ENCODE peak calls at places on chromosomes 11 and 22, in eight cellular contexts. A is left ventricle myocardium inferior, I is GM12865, W is B cell, H is endothelial cell, R is AG09319, D is esophagus squamous epithelium, V is omental fat pad. Q is an unnamed sample.

GRCh38 chr11:65920035-65920802 is 993 bp downstream of the DRAP1 start:
- DNase-seq in H (no peak), I (no peak), D (no peak), A (peak), V (no peak), W (no peak), R (no peak), Q (no peak)

GRCh38 chr11:59865031-59865430 is 1.3 kb downstream of the TCN1 start:
- DNase-seq in H (no peak), A (no peak), R (no peak), W (no peak), D (no peak), I (no peak), V (no peak), Q (no peak)

GRCh38 chr11:17399236-17399635 is 10.8 kb upstream of the KCNJ11 start:
- DNase-seq in I (no peak), D (no peak), R (no peak), V (no peak), H (no peak), W (peak), A (no peak), Q (no peak)

GRCh38 chr11:115257286-115258077 is 246.7 kb downstream of the CADM1 start:
- DNase-seq in I (no peak), R (no peak), V (no peak), D (no peak), W (no peak), A (no peak), H (no peak), Q (no peak)

GRCh38 chr11:9274499-9275228 is 9.5 kb upstream of the DENND5A start:
- DNase-seq in I (no peak), H (no peak), D (no peak), R (no peak), V (no peak), A (no peak), W (no peak), Q (no peak)

GRCh38 chr11:69344570-69345145 is 50.7 kb downstream of the MYEOV start:
- DNase-seq in W (no peak), H (no peak), V (no peak), A (no peak), I (no peak), D (no peak), R (no peak), Q (no peak)

GRCh38 chr22:42969348-42969975 is 45.5 kb downstream of the PACSIN2 start:
- DNase-seq in V (no peak), H (no peak), I (no peak), A (no peak), R (peak), D (no peak), W (no peak), Q (no peak)

GRCh38 chr11:33829430-33830141 is 55.3 kb upstream of the FBXO3 start:
- DNase-seq in W (peak), H (peak), R (peak), D (no peak), I (peak), A (peak), V (no peak), Q (peak)

GRCh38 chr11:116117326-116118137 is 613.3 kb upstream of the CADM1 start:
- DNase-seq in A (no peak), V (no peak), D (no peak), I (no peak), H (no peak), R (no peak), W (no peak), Q (no peak)

GRCh38 chr11:61980783-61981541 is 13.5 kb upstream of the FTH1 start:
- DNase-seq in D (no peak), A (no peak), V (no peak), H (no peak), I (no peak), W (no peak), R (no peak), Q (no peak)

GRCh38 chr11:111370902-111371578 is 8.0 kb downstream of the POU2AF1 start:
- DNase-seq in I (peak), R (no peak), H (no peak), A (no peak), D (no peak), W (no peak), V (no peak), Q (no peak)

GRCh38 chr11:17386331-17387084 is 2.0 kb downstream of the KCNJ11 start:
- DNase-seq in R (no peak), W (no peak), D (no peak), A (peak), V (no peak), I (peak), H (peak), Q (peak)

GRCh38 chr11:19237813-19238212 is 2.9 kb downstream of the E2F8 start:
- DNase-seq in D (no peak), W (no peak), V (no peak), H (no peak), A (no peak), I (no peak), R (no peak), Q (no peak)

GRCh38 chr11:1227551-1228182 is 4.8 kb downstream of the MUC5B start:
- DNase-seq in R (no peak), I (no peak), H (no peak), W (peak), A (no peak), D (no peak), V (no peak), Q (no peak)

GRCh38 chr11:113296447-113297205 is 17.8 kb upstream of the TTC12 start:
- DNase-seq in I (no peak), W (no peak), D (no peak), V (no peak), A (no peak), H (no peak), R (no peak), Q (no peak)

GRCh38 chr22:43031617-43032016 is 16.7 kb upstream of the PACSIN2 start:
- DNase-seq in H (no peak), R (no peak), D (no peak), W (no peak), A (no peak), I (no peak), V (no peak), Q (no peak)

GRCh38 chr11:64609436-64610047 is 18.5 kb downstream of the SLC22A12 start:
- DNase-seq in V (no peak), I (no peak), A (no peak), W (no peak), H (no peak), D (no peak), R (no peak), Q (no peak)

GRCh38 chr11:62054484-62055121 is 69.2 kb upstream of the INCENP start:
- DNase-seq in D (no peak), V (no peak), W (no peak), A (no peak), H (no peak), I (peak), R (peak), Q (no peak)

GRCh38 chr11:9953994-9954626 is 290.2 kb downstream of the SWAP70 start:
- DNase-seq in D (no peak), I (no peak), A (no peak), W (no peak), R (peak), H (no peak), V (no peak), Q (no peak)

GRCh38 chr22:50505276-50505775 is 2.2 kb downstream of the LMF2 start:
- DNase-seq in I (peak), V (no peak), W (no peak), A (no peak), D (no peak), H (no peak), R (no peak), Q (no peak)

GRCh38 chr22:21646608-21647590 is 4.8 kb downstream of the SDF2L1 start:
- DNase-seq in A (peak), I (peak), R (peak), W (peak), D (peak), V (peak), H (peak), Q (peak)

GRCh38 chr11:61842421-61842820 is 14.3 kb downstream of the FADS2 start:
- DNase-seq in V (no peak), H (no peak), W (no peak), I (no peak), A (no peak), R (no peak), D (no peak), Q (no peak)

GRCh38 chr11:8477680-8478079 is 116.3 kb downstream of the STK33 start:
- DNase-seq in W (no peak), D (no peak), I (peak), R (no peak), H (no peak), V (no peak), A (no peak), Q (peak)

GRCh38 chr22:19914201-19914943 is 27.2 kb upstream of the COMT start:
- DNase-seq in W (no peak), H (no peak), I (no peak), V (no peak), R (no peak), A (no peak), D (no peak), Q (no peak)

GRCh38 chr11:41921991-41922390 is 462.5 kb upstream of the LRRC4C start:
- DNase-seq in V (no peak), A (no peak), D (no peak), I (no peak), W (no peak), H (no peak), R (no peak), Q (no peak)

GRCh38 chr22:30867746-30868662 is 100.6 kb downstream of the MORC2 start:
- DNase-seq in D (no peak), H (no peak), A (no peak), R (no peak), I (no peak), W (peak), V (no peak), Q (no peak)

GRCh38 chr11:126450198-126450597 is 94.7 kb downstream of the ST3GAL4 start:
- DNase-seq in D (no peak), H (no peak), W (no peak), V (no peak), R (no peak), I (no peak), A (no peak), Q (no peak)

GRCh38 chr11:19827399-19828135 is 114.9 kb downstream of the NAV2 start:
- DNase-seq in R (no peak), I (no peak), H (no peak), W (no peak), D (no peak), V (no peak), A (no peak), Q (no peak)

GRCh38 chr22:33996824-33997223 is 76.5 kb upstream of the LARGE1 start:
- DNase-seq in H (no peak), A (no peak), D (no peak), R (no peak), W (no peak), I (no peak), V (no peak), Q (no peak)

GRCh38 chr22:26617251-26618199 is at the start of gene CRYBB1:
- DNase-seq in V (no peak), H (no peak), I (peak), A (peak), R (peak), W (no peak), D (no peak), Q (no peak)

DNA sequence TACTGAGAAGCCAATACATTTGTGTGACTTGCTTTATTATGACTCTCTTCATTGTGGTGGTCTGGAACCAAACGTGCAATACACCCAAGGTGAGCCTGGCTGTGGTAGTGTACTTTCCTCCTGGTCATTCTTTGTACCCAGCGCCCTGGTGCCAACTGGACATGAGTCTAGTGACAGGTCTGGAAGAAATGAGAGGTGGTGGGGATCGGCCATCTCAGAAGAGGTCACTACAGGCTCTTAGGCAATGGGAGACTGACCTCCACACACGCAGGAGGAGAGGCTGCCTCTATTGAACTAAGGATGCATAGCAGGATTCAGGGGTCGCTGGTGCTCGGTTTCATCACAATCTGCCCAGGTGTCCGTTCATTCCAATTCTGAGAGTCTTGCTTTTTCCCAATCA is 56.4 kb upstream of the RTL6 start:
- DNase-seq in I (no peak), R (no peak), W (no peak), H (no peak), D (no peak), V (peak), A (no peak), Q (no peak)
- TF ChIP-seq CTCF in I (no peak), R (no peak), W (no peak), H (no peak), D (no peak), V (no peak), A (no peak), Q (no peak)

GRCh38 chr22:28711820-28712777 is 29.5 kb downstream of the CHEK2 start:
- DNase-seq in V (no peak), W (no peak), D (no peak), A (no peak), H (no peak), I (no peak), R (peak), Q (no peak)
- TF ChIP-seq CTCF in V (no peak), W (no peak), D (no peak), A (no peak), H (no peak), I (no peak), R (peak), Q (no peak)

GRCh38 chr11:77558380-77558779 is 31.4 kb upstream of the AQP11 start:
- DNase-seq in V (no peak), A (no peak), W (no peak), I (no peak), H (no peak), D (no peak), R (no peak), Q (no peak)

GRCh38 chr11:77560605-77561004 is 29.1 kb upstream of the AQP11 start:
- DNase-seq in I (no peak), H (no peak), R (no peak), V (no peak), W (no peak), D (no peak), A (no peak), Q (no peak)

GRCh38 chr11:77561257-77561656 is 28.5 kb upstream of the AQP11 start:
- DNase-seq in A (no peak), W (no peak), D (no peak), V (no peak), H (no peak), R (no peak), I (no peak), Q (no peak)

GRCh38 chr11:77559686-77560425 is 29.9 kb upstream of the AQP11 start:
- DNase-seq in I (no peak), D (no peak), R (peak), H (no peak), V (no peak), W (no peak), A (no peak), Q (no peak)

GRCh38 chr11:77557553-77557952 is 32.2 kb upstream of the AQP11 start:
- DNase-seq in D (no peak), I (peak), H (peak), A (no peak), V (no peak), W (no peak), R (no peak), Q (peak)
- TF ChIP-seq CTCF in D (no peak), I (peak), H (no peak), A (peak), V (no peak), W (no peak), R (no peak), Q (no peak)

GRCh38 chr11:72821920-72822799 is 7.9 kb downstream of the ATG16L2 start:
- DNase-seq in D (no peak), R (peak), A (peak), I (peak), H (peak), W (peak), V (peak), Q (peak)
- TF ChIP-seq CTCF in D (peak), R (peak), A (peak), I (no peak), H (peak), W (peak), V (peak), Q (no peak)

DNA sequence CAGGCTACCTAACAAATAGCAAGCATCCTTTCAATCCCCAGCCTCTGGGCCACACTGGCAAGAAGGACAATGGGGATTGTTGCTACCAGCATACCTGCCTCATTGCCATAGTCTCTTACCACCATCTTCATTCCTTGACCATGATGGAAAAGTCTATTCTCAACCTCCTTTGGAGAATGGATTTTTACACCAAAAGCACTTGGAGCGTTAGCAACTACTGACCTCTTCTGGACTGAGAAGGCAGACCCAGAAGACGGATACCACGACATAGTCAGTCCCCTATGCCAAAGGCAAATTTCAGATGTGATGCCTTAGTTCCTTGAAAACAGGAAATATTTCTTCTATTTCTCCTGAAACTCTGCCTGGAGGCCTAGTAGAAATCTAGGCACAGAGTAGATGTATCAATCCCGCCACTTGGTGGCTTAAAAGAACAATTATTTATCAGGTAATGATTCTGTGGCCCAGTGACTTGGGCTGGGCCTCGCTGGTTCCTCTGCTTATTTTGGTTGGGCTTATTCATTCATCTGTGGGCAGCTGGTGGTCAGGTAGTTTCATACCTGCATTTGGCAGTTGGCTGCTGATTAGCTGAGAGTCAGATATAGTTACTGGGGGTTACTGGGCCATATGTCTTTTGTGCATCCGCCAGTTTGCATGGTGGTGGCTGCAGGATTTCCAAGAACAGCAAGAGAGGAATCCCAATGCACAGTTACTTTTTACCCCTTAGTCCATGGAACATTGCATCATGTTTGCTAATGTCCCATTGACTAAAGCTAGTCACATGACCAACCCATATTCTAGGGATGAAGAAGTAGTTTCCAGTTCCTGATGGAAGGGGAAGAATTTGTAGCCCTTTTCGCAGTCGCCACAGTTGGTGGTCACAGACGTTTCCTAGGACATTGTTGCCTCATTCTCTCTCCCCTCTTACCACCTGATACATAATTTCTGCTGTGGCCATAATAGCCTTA is 75.2 kb downstream of the DHCR7 start:
- DNase-seq in V (no peak), H (no peak), W (no peak), I (peak), R (peak), A (no peak), D (no peak), Q (no peak)
- TF ChIP-seq CTCF in V (no peak), H (no peak), W (no peak), I (no peak), R (peak), A (peak), D (peak), Q (no peak)

GRCh38 chr11:117180661-117181585 is 2.4 kb downstream of the SIDT2 start:
- DNase-seq in H (peak), W (peak), I (peak), D (peak), V (peak), A (peak), R (no peak), Q (peak)
- TF ChIP-seq CTCF in H (peak), W (peak), I (peak), D (peak), V (no peak), A (peak), R (peak), Q (peak)

GRCh38 chr11:12961615-12962014 is 47.5 kb upstream of the RASSF10 start:
- DNase-seq in I (no peak), R (no peak), H (no peak), W (no peak), A (no peak), V (no peak), D (no peak), Q (no peak)
- TF ChIP-seq CTCF in I (no peak), R (peak), H (no peak), W (no peak), A (no peak), V (no peak), D (no peak), Q (no peak)

GRCh38 chr22:22712666-22713365 is 68.4 kb downstream of the GGTLC2 start:
- DNase-seq in R (no peak), I (no peak), W (no peak), D (no peak), V (no peak), A (no peak), H (no peak), Q (no peak)

GRCh38 chr22:22710719-22711531 is 66.5 kb downstream of the GGTLC2 start:
- DNase-seq in A (peak), W (peak), H (peak), D (no peak), I (peak), R (no peak), V (peak), Q (peak)

GRCh38 chr22:22711532-22711913 is 67.1 kb downstream of the GGTLC2 start:
- DNase-seq in I (no peak), W (no peak), V (no peak), H (no peak), R (no peak), A (no peak), D (no peak), Q (no peak)

GRCh38 chr22:22712092-22712658 is 67.8 kb downstream of the GGTLC2 start:
- DNase-seq in I (no peak), D (no peak), R (no peak), V (no peak), W (no peak), H (no peak), A (no peak), Q (no peak)

GRCh38 chr22:22709719-22710445 is 65.5 kb downstream of the GGTLC2 start:
- DNase-seq in W (no peak), V (no peak), A (no peak), D (no peak), R (no peak), I (no peak), H (peak), Q (no peak)
- TF ChIP-seq CTCF in W (no peak), V (no peak), A (no peak), D (no peak), R (no peak), I (peak), H (peak), Q (peak)

Q was measured in GM13976.